ENCODE peak calls at places on chromosome 13, in four cellular contexts. O is adrenal gland; C is neural progenitor cell; E is naive thymus-derived CD4-positive, alpha-beta T cell. A is an unnamed sample.
A peak's percentile ranks its signal among the peaks of the same experiment; 100 is the strongest.

GRCh38 chr13:34435338-34435737 is 506.7 kb upstream of the NBEA start:
- DNase-seq in E (no peak), C (no peak), O (no peak), A (no peak)

GRCh38 chr13:112240076-112240475 is 136.1 kb upstream of the SPACA7 start:
- DNase-seq in O (no peak), C (no peak), E (no peak), A (peak; percentile 15)

GRCh38 chr13:107170270-107170931 is 602.5 kb upstream of the ARGLU1 start:
- DNase-seq in O (no peak), E (no peak), C (no peak), A (no peak)

GRCh38 chr13:61880576-61881283 is 465.1 kb upstream of the PCDH20 start:
- DNase-seq in E (no peak), O (no peak), C (peak; percentile 59), A (peak; percentile 41)

GRCh38 chr13:28531195-28531955 is 36.4 kb upstream of the FLT1 start:
- DNase-seq in E (no peak), C (peak; percentile 79), O (peak; percentile 25), A (peak; percentile 17)

GRCh38 chr13:95660981-95661581 is 15.9 kb upstream of the DNAJC3 start:
- DNase-seq in E (peak; percentile 11), C (peak; percentile 56), O (peak; percentile 23), A (no peak)

GRCh38 chr13:40790232-40790631 is 821 bp downstream of the SLC25A15 start:
- DNase-seq in C (no peak), E (no peak), O (no peak), A (no peak)

GRCh38 chr13:100306444-100306999 is 217.6 kb downstream of the PCCA start:
- DNase-seq in E (no peak), O (no peak), C (no peak), A (no peak)

GRCh38 chr13:67048793-67049150 is 181.4 kb downstream of the PCDH9 start:
- DNase-seq in E (no peak), O (no peak), C (no peak), A (no peak)

GRCh38 chr13:50450279-50450678 is 393.2 kb downstream of the DLEU7 start:
- DNase-seq in C (no peak), E (no peak), O (no peak), A (no peak)

GRCh38 chr13:49185264-49185663 is 34.9 kb upstream of the MLNR start:
- DNase-seq in E (no peak), O (no peak), C (no peak), A (no peak)

GRCh38 chr13:113904411-113904810 is 40.5 kb upstream of the GAS6 start:
- DNase-seq in O (no peak), C (peak; percentile 75), E (peak; percentile 12), A (peak; percentile 42)

GRCh38 chr13:113052971-113053370 is 52.6 kb upstream of the F7 start:
- DNase-seq in O (no peak), C (no peak), E (no peak), A (no peak)

GRCh38 chr13:45456196-45456972 is 8.4 kb upstream of the COG3 start:
- DNase-seq in O (no peak), E (no peak), C (no peak), A (no peak)

GRCh38 chr13:97435794-97436193 is 1.8 kb downstream of the RAP2A start:
- DNase-seq in E (no peak), O (no peak), C (no peak), A (no peak)

GRCh38 chr13:44141213-44141724 is 232.4 kb upstream of the SERP2 start:
- DNase-seq in C (peak; percentile 20), O (no peak), E (no peak), A (peak; percentile 34)

GRCh38 chr13:103190841-103191240 is 124.6 kb upstream of the SLC10A2 start:
- DNase-seq in E (no peak), C (no peak), O (no peak), A (no peak)

GRCh38 chr13:32471187-32471922 is 43.4 kb upstream of the N4BP2L1 start:
- DNase-seq in E (no peak), O (no peak), C (peak; percentile 51), A (peak; percentile 82)

GRCh38 chr13:82698383-82698782 is 1183.9 kb downstream of the SLITRK1 start:
- DNase-seq in E (no peak), O (no peak), C (no peak), A (no peak)

GRCh38 chr13:108269601-108270328 is at the start of gene TNFSF13B:
- DNase-seq in O (peak; percentile 75), E (peak; percentile 25), C (peak; percentile 53), A (peak; percentile 25)

GRCh38 chr13:110617326-110618072 is 2.2 kb downstream of the NAXD start:
- DNase-seq in E (no peak), C (no peak), O (peak; percentile 61), A (peak; percentile 69)

GRCh38 chr13:28159057-28159456 is 20.7 kb downstream of the PAN3 start:
- DNase-seq in O (no peak), E (no peak), C (no peak), A (no peak)

GRCh38 chr13:87999141-87999765 is 328.1 kb downstream of the SLITRK5 start:
- DNase-seq in C (no peak), O (no peak), E (no peak), A (no peak)

GRCh38 chr13:84303035-84303434 is 420.8 kb upstream of the SLITRK1 start:
- DNase-seq in C (no peak), O (no peak), E (no peak), A (no peak)

GRCh38 chr13:28636677-28637317 is 22.1 kb upstream of the POMP start:
- DNase-seq in O (peak; percentile 45), C (peak; percentile 77), E (peak; percentile 58), A (peak; percentile 67)

GRCh38 chr13:44013666-44014291 is 134.1 kb downstream of the LACC1 start:
- DNase-seq in E (no peak), C (no peak), O (no peak), A (no peak)

GRCh38 chr13:101149735-101150380 is 266.4 kb downstream of the NALCN start:
- DNase-seq in O (no peak), E (no peak), C (peak; percentile 62), A (no peak)

GRCh38 chr13:28641600-28641926 is 17.4 kb upstream of the POMP start:
- DNase-seq in O (no peak), E (no peak), C (no peak), A (no peak)

GRCh38 chr13:110304256-110304655 is 2.7 kb downstream of the COL4A1 start:
- DNase-seq in C (no peak), O (no peak), E (no peak), A (no peak)

GRCh38 chr13:98542568-98543379 is 34.1 kb downstream of the STK24 start:
- DNase-seq in E (peak; percentile 37), O (no peak), C (no peak), A (no peak)
- H3K4me3 ChIP-seq in E (peak overlapping the region; percentile 43), O (no peak overlapping the region), C (no peak overlapping the region), A (no peak overlapping the region)

GRCh38 chr13:46716821-46717220 is 80.1 kb downstream of the ESD start:
- DNase-seq in E (no peak), O (no peak), C (no peak), A (no peak)

GRCh38 chr13:46717275-46717674 is 79.7 kb downstream of the ESD start:
- DNase-seq in E (no peak), C (no peak), O (no peak), A (no peak)

GRCh38 chr13:46715363-46715762 is 81.6 kb downstream of the ESD start:
- DNase-seq in E (no peak), C (no peak), O (no peak), A (no peak)

GRCh38 chr13:46712524-46712923 is 84.4 kb downstream of the ESD start:
- DNase-seq in O (no peak), E (no peak), C (peak; percentile 34), A (no peak)
- H3K36me3 ChIP-seq in O (no peaks in the 10 kb centered on the region), E (no peaks in the 10 kb centered on the region), C (no peaks in the 10 kb centered on the region), A (peaks cover 4% of the 10 kb centered on the region)

GRCh38 chr13:76939215-76939614 is 9.1 kb upstream of the ACOD1 start:
- DNase-seq in E (no peak), C (no peak), O (no peak), A (no peak)

GRCh38 chr13:76943646-76944045 is 4.7 kb upstream of the ACOD1 start:
- DNase-seq in C (no peak), E (no peak), O (no peak), A (no peak)

GRCh38 chr13:76937416-76937815 is 10.9 kb upstream of the ACOD1 start:
- DNase-seq in E (no peak), O (peak; percentile 52), C (no peak), A (no peak)

GRCh38 chr13:76944457-76944856 is 3.9 kb upstream of the ACOD1 start:
- DNase-seq in O (peak; percentile 47), C (no peak), E (no peak), A (no peak)

GRCh38 chr13:76942363-76942762 is 5.9 kb upstream of the ACOD1 start:
- DNase-seq in E (no peak), O (no peak), C (no peak), A (no peak)
- H3K27ac ChIP-seq in E (no peak overlapping the region), O (no peak overlapping the region), C (no peak overlapping the region), A (no peak overlapping the region)

GRCh38 chr13:29684441-29684840 is 89.0 kb upstream of the SLC7A1 start:
- DNase-seq in O (no peak), C (no peak), E (no peak), A (no peak)

GRCh38 chr13:29693297-29693945 is 97.9 kb upstream of the SLC7A1 start:
- DNase-seq in E (no peak), C (no peak), O (no peak), A (no peak)

GRCh38 chr13:29688193-29688592 is 92.7 kb upstream of the SLC7A1 start:
- DNase-seq in C (no peak), O (no peak), E (no peak), A (no peak)

DNA sequence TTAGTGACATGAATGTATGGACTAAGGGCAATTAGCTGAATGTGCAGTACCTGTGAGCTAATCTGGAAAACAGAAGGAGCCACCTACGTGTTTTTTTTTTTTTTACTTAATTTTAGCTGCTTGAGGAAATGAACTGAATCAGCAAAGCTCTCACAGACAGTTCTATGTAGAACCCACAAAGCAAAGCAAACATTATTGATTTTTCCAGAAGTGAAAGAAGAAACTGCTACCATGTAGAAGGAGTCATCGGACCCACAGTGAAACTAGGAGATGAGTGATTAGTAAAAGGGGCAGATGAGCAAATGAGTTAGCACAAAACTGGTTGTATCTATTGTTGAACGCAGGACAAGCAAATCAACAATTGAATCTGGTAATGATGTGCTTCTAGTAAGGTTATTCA is 94.1 kb upstream of the SLC7A1 start:
- DNase-seq in O (no peak), E (no peak), C (no peak), A (no peak)
- H3K4me3 ChIP-seq in O (no peak overlapping the region), E (no peak overlapping the region), C (no peak overlapping the region), A (no peak overlapping the region)